ENCODE peak calls at places on chromosome 21, in eight cellular contexts. L, W, S, O, M, T, H and Y are unnamed samples. For H3K4me1, the result is how much of the 10 kb centered on the place peaks cover.

GRCh38 chr21:41359289-41359688 is 2.5 kb upstream of the MX2 start:
- DNase-seq in L (peak), W (no peak), S (no peak), O (no peak), M (no peak), T (no peak), H (no peak), Y (peak)

GRCh38 chr21:46038871-46039397 is 57.4 kb downstream of the COL6A1 start:
- DNase-seq in L (no peak), W (no peak), S (peak), O (no peak), M (peak), T (no peak), H (peak), Y (no peak)

GRCh38 chr21:34989337-34990151 is 59.6 kb downstream of the RUNX1 start:
- DNase-seq in L (no peak), W (no peak), S (peak), O (no peak), M (no peak), T (no peak), H (no peak), Y (no peak)

GRCh38 chr21:36202721-36203602 is 46.3 kb downstream of the DOP1B start:
- DNase-seq in L (no peak), W (no peak), S (peak), O (no peak), M (no peak), T (no peak), H (no peak), Y (no peak)

GRCh38 chr21:34197561-34197960 is 124.2 kb downstream of the MRPS6 start:
- DNase-seq in L (no peak), W (no peak), S (no peak), O (no peak), M (no peak), T (no peak), H (no peak), Y (no peak)

GRCh38 chr21:46193829-46194373 is 9.6 kb upstream of the SPATC1L start:
- DNase-seq in L (no peak), W (peak), S (no peak), O (no peak), M (no peak), T (no peak), H (no peak), Y (no peak)

GRCh38 chr21:35086357-35086756 is 37.3 kb upstream of the RUNX1 start:
- DNase-seq in L (no peak), W (no peak), S (peak), O (no peak), M (no peak), T (no peak), H (no peak), Y (no peak)

GRCh38 chr21:46122241-46122671 is 24.3 kb downstream of the COL6A2 start:
- DNase-seq in L (no peak), W (peak), S (peak), O (no peak), M (no peak), T (peak), H (no peak), Y (no peak)

GRCh38 chr21:31459457-31459856 is 115.4 kb upstream of the TIAM1 start:
- DNase-seq in L (no peak), W (no peak), S (no peak), O (peak), M (no peak), T (no peak), H (no peak), Y (no peak)

GRCh38 chr21:26159869-26160268 is 10.7 kb downstream of the APP start:
- DNase-seq in L (no peak), W (no peak), S (peak), O (no peak), M (no peak), T (no peak), H (no peak), Y (no peak)

GRCh38 chr21:37028579-37028978 is 22.1 kb downstream of the RIPPLY3 start:
- DNase-seq in L (no peak), W (no peak), S (no peak), O (no peak), M (no peak), T (no peak), H (no peak), Y (no peak)

GRCh38 chr21:40019076-40019475 is 151.8 kb downstream of the PCP4 start:
- DNase-seq in L (no peak), W (no peak), S (no peak), O (no peak), M (no peak), T (no peak), H (no peak), Y (no peak)

GRCh38 chr21:36551731-36552457 is 72.0 kb upstream of the CLDN14 start:
- DNase-seq in L (no peak), W (no peak), S (peak), O (no peak), M (no peak), T (no peak), H (no peak), Y (no peak)

GRCh38 chr21:35989185-35989735 is 71.1 kb downstream of the SETD4 start:
- DNase-seq in L (peak), W (peak), S (peak), O (no peak), M (no peak), T (peak), H (no peak), Y (no peak)

GRCh38 chr21:36783612-36784383 is 84.9 kb downstream of the SIM2 start:
- DNase-seq in L (peak), W (no peak), S (peak), O (no peak), M (no peak), T (no peak), H (no peak), Y (no peak)

GRCh38 chr21:31798842-31799691 is 67.1 kb upstream of the SCAF4 start:
- DNase-seq in L (peak), W (no peak), S (peak), O (no peak), M (no peak), T (no peak), H (no peak), Y (no peak)

GRCh38 chr21:35428489-35428888 is 379.4 kb upstream of the RUNX1 start:
- DNase-seq in L (peak), W (peak), S (peak), O (no peak), M (no peak), T (peak), H (no peak), Y (no peak)

GRCh38 chr21:28640326-28640725 is 352.4 kb downstream of the LTN1 start:
- DNase-seq in L (no peak), W (no peak), S (no peak), O (no peak), M (no peak), T (no peak), H (no peak), Y (no peak)

GRCh38 chr21:24163539-24163938 is 1443.7 kb downstream of the MRPL39 start:
- DNase-seq in L (no peak), W (no peak), S (no peak), O (no peak), M (no peak), T (no peak), H (no peak), Y (no peak)

GRCh38 chr21:30408782-30409494 is 13.1 kb downstream of the KRTAP13-1 start:
- DNase-seq in L (peak), W (peak), S (peak), O (peak), M (no peak), T (no peak), H (peak), Y (no peak)
- TF ChIP-seq CTCF in L (no peak), W (peak), S (no peak), O (peak), M (no peak), T (peak), H (no peak), Y (peak)

GRCh38 chr21:42668193-42668592 is 14.8 kb downstream of the PDE9A start:
- DNase-seq in L (no peak), W (no peak), S (no peak), O (no peak), M (no peak), T (no peak), H (no peak), Y (no peak)
- H3K4me1 ChIP-seq in L (under half), W (under half), S (under half), O (under half), M (under half), T (under half), H (under half), Y (under half)

DNA sequence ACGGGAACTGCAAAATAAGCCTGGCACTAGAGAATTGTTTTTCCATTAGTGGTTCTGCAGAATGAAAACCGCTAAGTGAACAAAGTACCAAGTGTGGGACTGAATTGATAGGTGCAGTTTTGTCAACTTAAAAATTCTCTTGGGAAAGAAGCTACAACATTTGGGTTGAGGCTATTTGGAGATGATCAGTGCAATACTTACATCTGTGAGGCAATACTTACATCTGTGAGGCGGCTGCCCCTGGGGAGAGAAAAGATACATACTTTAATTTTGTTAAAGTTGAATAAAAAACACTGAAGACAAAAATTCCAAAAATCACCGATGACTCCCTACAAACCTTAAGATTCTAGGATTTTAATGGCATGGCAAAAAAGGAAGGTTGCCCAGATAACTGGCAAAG is 1.8 kb downstream of the CFAP410 start:
- DNase-seq in L (no peak), W (no peak), S (no peak), O (no peak), M (no peak), T (no peak), H (no peak), Y (no peak)
- TF ChIP-seq CTCF in L (no peak), W (no peak), S (no peak), O (no peak), M (no peak), T (no peak), H (no peak), Y (no peak)

GRCh38 chr21:38802050-38803026 is 3.4 kb upstream of the ETS2 start:
- DNase-seq in L (no peak), W (no peak), S (no peak), O (no peak), M (no peak), T (no peak), H (no peak), Y (no peak)

GRCh38 chr21:38798481-38798882 is 7.2 kb upstream of the ETS2 start:
- DNase-seq in L (no peak), W (no peak), S (peak), O (peak), M (no peak), T (no peak), H (no peak), Y (no peak)

GRCh38 chr21:38800924-38801744 is 4.6 kb upstream of the ETS2 start:
- DNase-seq in L (no peak), W (no peak), S (no peak), O (peak), M (no peak), T (no peak), H (no peak), Y (no peak)

GRCh38 chr21:38798081-38798480 is 7.6 kb upstream of the ETS2 start:
- DNase-seq in L (no peak), W (no peak), S (no peak), O (no peak), M (no peak), T (no peak), H (no peak), Y (no peak)

DNA sequence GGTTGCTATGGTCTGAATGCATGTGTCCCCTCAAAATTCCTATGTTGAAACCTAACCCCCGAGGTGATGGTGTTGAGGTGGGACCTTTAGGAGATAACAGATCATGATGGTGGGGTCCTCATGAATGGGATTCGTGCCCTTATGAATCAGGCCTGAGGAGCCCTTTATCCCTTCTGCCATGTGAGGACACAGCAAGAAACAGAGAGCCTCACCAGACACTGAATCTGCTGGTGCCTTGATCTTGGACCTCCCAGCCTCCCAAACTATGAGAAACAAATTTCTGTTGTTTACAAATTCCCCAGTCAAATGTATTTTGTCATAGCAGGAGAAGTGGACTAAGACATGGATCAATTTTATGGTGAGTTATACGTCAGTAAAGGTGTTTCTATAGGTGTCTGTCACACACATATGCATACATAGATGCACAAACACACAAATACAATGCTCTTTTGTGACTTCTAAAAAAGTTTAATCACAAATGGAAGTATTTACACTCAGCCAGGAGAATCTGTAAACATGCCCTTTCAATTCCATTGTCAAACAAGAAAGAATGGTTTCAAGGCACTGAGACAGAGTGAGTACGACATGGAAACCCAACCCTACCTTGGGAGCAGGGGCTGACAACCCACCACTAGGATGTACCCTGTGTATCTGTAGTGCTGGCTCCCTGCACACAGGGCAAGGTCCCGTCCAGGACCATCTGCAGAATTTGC is 5.5 kb upstream of the ETS2 start:
- DNase-seq in L (no peak), W (no peak), S (no peak), O (no peak), M (no peak), T (no peak), H (no peak), Y (no peak)
- H3K4me1 ChIP-seq in L (under half), W (under half), S (under half), O (under half), M (under half), T (under half), H (under half), Y (under half)

DNA sequence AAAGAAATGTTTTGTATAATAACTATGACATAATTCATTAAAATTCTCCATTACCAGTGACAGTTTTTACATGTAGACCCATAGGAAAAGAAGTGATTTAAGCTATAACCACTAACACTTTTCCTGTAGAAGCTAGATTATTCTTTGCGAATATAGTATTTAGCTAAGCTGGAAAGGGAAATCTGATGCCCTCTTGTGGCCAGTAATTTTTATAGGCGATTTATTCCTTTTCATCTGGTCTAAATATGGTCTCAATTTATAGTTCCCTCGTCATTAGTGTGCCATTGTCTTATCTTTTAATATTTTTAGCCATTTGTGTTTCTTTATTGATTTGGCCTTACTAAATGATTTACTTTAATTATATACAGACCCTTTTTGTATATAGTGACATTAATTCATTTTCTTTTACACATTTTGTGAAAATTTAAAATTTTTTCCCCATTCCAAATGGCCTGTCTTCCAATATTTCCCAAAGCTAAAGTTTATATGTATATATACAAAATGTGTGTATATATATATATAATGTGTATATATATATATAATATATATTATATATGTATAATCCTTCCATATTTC is 26.7 kb downstream of the BTG3 start:
- DNase-seq in L (no peak), W (no peak), S (peak), O (peak), M (no peak), T (no peak), H (no peak), Y (no peak)
- TF ChIP-seq CTCF in L (peak), W (peak), S (peak), O (peak), M (peak), T (peak), H (peak), Y (peak)